ENCODE peak calls at places on chromosomes 1 and 21, in six cellular contexts. One of them, this sample, is unnamed.

GRCh38 chr1:197519741-197520334 is 251.8 kb downstream of the CRB1 start:
- DNase-seq in kidney tubule cell: peak; percentile 10
- DNase-seq in stimulated activated CD4-positive, alpha-beta T cell treated with anti-CD3 and anti-CD28 coated beads, Interleukin-12 subunit alpha, Interleukin-12 subunit beta, amount 100 ng/mL, for 4 hours: no peak
- DNase-seq in ELR: peak; percentile 50
- DNase-seq in cerebellar nuclear complex: no peak
- DNase-seq in GM10248: no peak
- DNase-seq in this sample: peak; percentile 18

GRCh38 chr1:242556276-242556675 is 31.8 kb upstream of the PLD5 start:
- DNase-seq in kidney tubule cell: peak; percentile 67
- DNase-seq in stimulated activated CD4-positive, alpha-beta T cell treated with anti-CD3 and anti-CD28 coated beads, Interleukin-12 subunit alpha, Interleukin-12 subunit beta, amount 100 ng/mL, for 4 hours: no peak
- DNase-seq in ELR: no peak
- DNase-seq in cerebellar nuclear complex: no peak
- DNase-seq in GM10248: no peak
- DNase-seq in this sample: peak; percentile 49

GRCh38 chr1:170192535-170192934 is 46.8 kb downstream of the NTMT2 start:
- DNase-seq in kidney tubule cell: no peak
- DNase-seq in stimulated activated CD4-positive, alpha-beta T cell treated with anti-CD3 and anti-CD28 coated beads, Interleukin-12 subunit alpha, Interleukin-12 subunit beta, amount 100 ng/mL, for 4 hours: no peak
- DNase-seq in ELR: no peak
- DNase-seq in cerebellar nuclear complex: no peak
- DNase-seq in GM10248: no peak
- DNase-seq in this sample: no peak

GRCh38 chr1:244654284-244655038 is 1.5 kb downstream of the DESI2 start:
- DNase-seq in kidney tubule cell: no peak
- DNase-seq in stimulated activated CD4-positive, alpha-beta T cell treated with anti-CD3 and anti-CD28 coated beads, Interleukin-12 subunit alpha, Interleukin-12 subunit beta, amount 100 ng/mL, for 4 hours: no peak
- DNase-seq in ELR: peak; percentile 23
- DNase-seq in cerebellar nuclear complex: no peak
- DNase-seq in GM10248: no peak
- DNase-seq in this sample: peak; percentile 16

GRCh38 chr1:87044840-87045239 is 130.4 kb downstream of the HS2ST1 start:
- DNase-seq in kidney tubule cell: no peak
- DNase-seq in stimulated activated CD4-positive, alpha-beta T cell treated with anti-CD3 and anti-CD28 coated beads, Interleukin-12 subunit alpha, Interleukin-12 subunit beta, amount 100 ng/mL, for 4 hours: no peak
- DNase-seq in ELR: no peak
- DNase-seq in cerebellar nuclear complex: no peak
- DNase-seq in GM10248: peak; percentile 4
- DNase-seq in this sample: no peak

GRCh38 chr1:154178006-154178405 is 13.9 kb downstream of the TPM3 start:
- DNase-seq in kidney tubule cell: no peak
- DNase-seq in stimulated activated CD4-positive, alpha-beta T cell treated with anti-CD3 and anti-CD28 coated beads, Interleukin-12 subunit alpha, Interleukin-12 subunit beta, amount 100 ng/mL, for 4 hours: no peak
- DNase-seq in ELR: no peak
- DNase-seq in cerebellar nuclear complex: no peak
- DNase-seq in GM10248: no peak
- DNase-seq in this sample: no peak

GRCh38 chr21:31444061-31444460 is 100.0 kb upstream of the TIAM1 start:
- DNase-seq in kidney tubule cell: no peak
- DNase-seq in stimulated activated CD4-positive, alpha-beta T cell treated with anti-CD3 and anti-CD28 coated beads, Interleukin-12 subunit alpha, Interleukin-12 subunit beta, amount 100 ng/mL, for 4 hours: no peak
- DNase-seq in ELR: peak; percentile 1
- DNase-seq in cerebellar nuclear complex: no peak
- DNase-seq in GM10248: no peak
- DNase-seq in this sample: no peak

GRCh38 chr1:84433253-84434080 is 35.2 kb downstream of the DNASE2B start:
- DNase-seq in kidney tubule cell: peak; percentile 84
- DNase-seq in stimulated activated CD4-positive, alpha-beta T cell treated with anti-CD3 and anti-CD28 coated beads, Interleukin-12 subunit alpha, Interleukin-12 subunit beta, amount 100 ng/mL, for 4 hours: peak; percentile 20
- DNase-seq in ELR: peak; percentile 87
- DNase-seq in cerebellar nuclear complex: peak; percentile 14
- DNase-seq in GM10248: peak; percentile 49
- DNase-seq in this sample: peak; percentile 76

GRCh38 chr1:41898191-41898713 is 20.5 kb downstream of the HIVEP3 start:
- DNase-seq in kidney tubule cell: peak; percentile 70
- DNase-seq in stimulated activated CD4-positive, alpha-beta T cell treated with anti-CD3 and anti-CD28 coated beads, Interleukin-12 subunit alpha, Interleukin-12 subunit beta, amount 100 ng/mL, for 4 hours: peak; percentile 48
- DNase-seq in ELR: peak; percentile 70
- DNase-seq in cerebellar nuclear complex: no peak
- DNase-seq in GM10248: no peak
- DNase-seq in this sample: peak; percentile 46

GRCh38 chr1:25731626-25732370 is 68.2 kb upstream of the SELENON start:
- DNase-seq in kidney tubule cell: no peak
- DNase-seq in stimulated activated CD4-positive, alpha-beta T cell treated with anti-CD3 and anti-CD28 coated beads, Interleukin-12 subunit alpha, Interleukin-12 subunit beta, amount 100 ng/mL, for 4 hours: no peak
- DNase-seq in ELR: no peak
- DNase-seq in cerebellar nuclear complex: no peak
- DNase-seq in GM10248: no peak
- DNase-seq in this sample: no peak

GRCh38 chr1:12249748-12250147 is 19.9 kb downstream of the VPS13D start:
- DNase-seq in kidney tubule cell: no peak
- DNase-seq in stimulated activated CD4-positive, alpha-beta T cell treated with anti-CD3 and anti-CD28 coated beads, Interleukin-12 subunit alpha, Interleukin-12 subunit beta, amount 100 ng/mL, for 4 hours: no peak
- DNase-seq in ELR: no peak
- DNase-seq in cerebellar nuclear complex: no peak
- DNase-seq in GM10248: no peak
- DNase-seq in this sample: no peak

GRCh38 chr1:45629035-45629434 is 5.2 kb upstream of the CCDC17 start:
- DNase-seq in kidney tubule cell: no peak
- DNase-seq in stimulated activated CD4-positive, alpha-beta T cell treated with anti-CD3 and anti-CD28 coated beads, Interleukin-12 subunit alpha, Interleukin-12 subunit beta, amount 100 ng/mL, for 4 hours: no peak
- DNase-seq in ELR: no peak
- DNase-seq in cerebellar nuclear complex: no peak
- DNase-seq in GM10248: no peak
- DNase-seq in this sample: no peak

GRCh38 chr1:245306628-245307410 is 152.0 kb downstream of the KIF26B start:
- DNase-seq in kidney tubule cell: no peak
- DNase-seq in stimulated activated CD4-positive, alpha-beta T cell treated with anti-CD3 and anti-CD28 coated beads, Interleukin-12 subunit alpha, Interleukin-12 subunit beta, amount 100 ng/mL, for 4 hours: no peak
- DNase-seq in ELR: no peak
- DNase-seq in cerebellar nuclear complex: no peak
- DNase-seq in GM10248: no peak
- DNase-seq in this sample: no peak

GRCh38 chr1:79295967-79296366 is 289.4 kb upstream of the ADGRL4 start:
- DNase-seq in kidney tubule cell: no peak
- DNase-seq in stimulated activated CD4-positive, alpha-beta T cell treated with anti-CD3 and anti-CD28 coated beads, Interleukin-12 subunit alpha, Interleukin-12 subunit beta, amount 100 ng/mL, for 4 hours: no peak
- DNase-seq in ELR: no peak
- DNase-seq in cerebellar nuclear complex: no peak
- DNase-seq in GM10248: no peak
- DNase-seq in this sample: no peak

GRCh38 chr21:17441370-17441769 is 71.5 kb upstream of the CXADR start:
- DNase-seq in kidney tubule cell: no peak
- DNase-seq in stimulated activated CD4-positive, alpha-beta T cell treated with anti-CD3 and anti-CD28 coated beads, Interleukin-12 subunit alpha, Interleukin-12 subunit beta, amount 100 ng/mL, for 4 hours: no peak
- DNase-seq in ELR: no peak
- DNase-seq in cerebellar nuclear complex: no peak
- DNase-seq in GM10248: no peak
- DNase-seq in this sample: peak; percentile 90

GRCh38 chr1:147109041-147109440 is 63.2 kb downstream of the PRKAB2 start:
- DNase-seq in kidney tubule cell: no peak
- DNase-seq in stimulated activated CD4-positive, alpha-beta T cell treated with anti-CD3 and anti-CD28 coated beads, Interleukin-12 subunit alpha, Interleukin-12 subunit beta, amount 100 ng/mL, for 4 hours: no peak
- DNase-seq in ELR: no peak
- DNase-seq in cerebellar nuclear complex: no peak
- DNase-seq in GM10248: peak; percentile 39
- DNase-seq in this sample: no peak

GRCh38 chr1:234980657-234981396 is 147.8 kb downstream of the TOMM20 start:
- DNase-seq in kidney tubule cell: peak; percentile 96
- DNase-seq in stimulated activated CD4-positive, alpha-beta T cell treated with anti-CD3 and anti-CD28 coated beads, Interleukin-12 subunit alpha, Interleukin-12 subunit beta, amount 100 ng/mL, for 4 hours: peak; percentile 67
- DNase-seq in ELR: peak; percentile 96
- DNase-seq in cerebellar nuclear complex: no peak
- DNase-seq in GM10248: peak; percentile 71
- DNase-seq in this sample: peak; percentile 91

GRCh38 chr1:119422631-119423030 is 7.7 kb downstream of the HSD3B2 start:
- DNase-seq in kidney tubule cell: no peak
- DNase-seq in stimulated activated CD4-positive, alpha-beta T cell treated with anti-CD3 and anti-CD28 coated beads, Interleukin-12 subunit alpha, Interleukin-12 subunit beta, amount 100 ng/mL, for 4 hours: no peak
- DNase-seq in ELR: no peak
- DNase-seq in cerebellar nuclear complex: no peak
- DNase-seq in GM10248: no peak
- DNase-seq in this sample: no peak

GRCh38 chr1:214584805-214585766 is 17.9 kb upstream of the CENPF start:
- DNase-seq in kidney tubule cell: peak; percentile 78
- DNase-seq in stimulated activated CD4-positive, alpha-beta T cell treated with anti-CD3 and anti-CD28 coated beads, Interleukin-12 subunit alpha, Interleukin-12 subunit beta, amount 100 ng/mL, for 4 hours: no peak
- DNase-seq in ELR: peak; percentile 87
- DNase-seq in cerebellar nuclear complex: no peak
- DNase-seq in GM10248: peak; percentile 26
- DNase-seq in this sample: peak; percentile 74

GRCh38 chr1:234955107-234955731 is 173.4 kb downstream of the TOMM20 start:
- DNase-seq in kidney tubule cell: peak; percentile 67
- DNase-seq in stimulated activated CD4-positive, alpha-beta T cell treated with anti-CD3 and anti-CD28 coated beads, Interleukin-12 subunit alpha, Interleukin-12 subunit beta, amount 100 ng/mL, for 4 hours: no peak
- DNase-seq in ELR: no peak
- DNase-seq in cerebellar nuclear complex: no peak
- DNase-seq in GM10248: no peak
- DNase-seq in this sample: no peak

GRCh38 chr1:23591460-23592208 is 32.3 kb upstream of the ID3 start:
- DNase-seq in kidney tubule cell: no peak
- DNase-seq in stimulated activated CD4-positive, alpha-beta T cell treated with anti-CD3 and anti-CD28 coated beads, Interleukin-12 subunit alpha, Interleukin-12 subunit beta, amount 100 ng/mL, for 4 hours: no peak
- DNase-seq in ELR: no peak
- DNase-seq in cerebellar nuclear complex: no peak
- DNase-seq in GM10248: peak; percentile 79
- DNase-seq in this sample: no peak

GRCh38 chr1:203553501-203553900 is 59.5 kb downstream of the OPTC start:
- DNase-seq in kidney tubule cell: peak; percentile 63
- DNase-seq in stimulated activated CD4-positive, alpha-beta T cell treated with anti-CD3 and anti-CD28 coated beads, Interleukin-12 subunit alpha, Interleukin-12 subunit beta, amount 100 ng/mL, for 4 hours: no peak
- DNase-seq in ELR: no peak
- DNase-seq in cerebellar nuclear complex: no peak
- DNase-seq in GM10248: no peak
- DNase-seq in this sample: no peak

GRCh38 chr21:31660134-31660565 is 657 bp downstream of the SOD1 start:
- DNase-seq in kidney tubule cell: peak; percentile 41
- DNase-seq in stimulated activated CD4-positive, alpha-beta T cell treated with anti-CD3 and anti-CD28 coated beads, Interleukin-12 subunit alpha, Interleukin-12 subunit beta, amount 100 ng/mL, for 4 hours: no peak
- DNase-seq in ELR: peak; percentile 48
- DNase-seq in cerebellar nuclear complex: no peak
- DNase-seq in GM10248: peak; percentile 46
- DNase-seq in this sample: no peak

This sample was measured in epithelial cell of esophagus.